ENCODE peak calls at places on chromosomes 3 and 15, in five cellular contexts. H is activated effector memory CD4-positive, alpha-beta T cell treated with anti-CD3 and anti-CD28 coated beads, Interleukin-2, amount 50 U/mL, for 16 hours; B is pulmonary artery endothelial cell; F is GM03348; V is CD8-positive, alpha-beta T cell. R is an unnamed sample.

GRCh38 chr3:122586918-122587317 is 9.5 kb downstream of the PARP15 start:
- DNase-seq in H (no peak), B (no peak), F (no peak), V (no peak), R (no peak)

GRCh38 chr15:34987982-34988873 is at the start of gene ZNF770:
- DNase-seq in H (peak; percentile 94), B (peak; percentile 49), F (peak; percentile 95), V (peak; percentile 75), R (peak; percentile 81)

GRCh38 chr3:127158614-127159221 is 34.2 kb upstream of the PRR23E start:
- DNase-seq in H (peak; percentile 42), B (peak; percentile 4), F (peak; percentile 73), V (no peak), R (peak; percentile 63)

GRCh38 chr3:187186801-187187421 is 10.4 kb upstream of the RTP1 start:
- DNase-seq in H (no peak), B (no peak), F (peak; percentile 80), V (no peak), R (peak; percentile 24)

GRCh38 chr3:161069441-161070251 is 35.5 kb downstream of the B3GALNT1 start:
- DNase-seq in H (no peak), B (peak; percentile 85), F (peak; percentile 71), V (no peak), R (no peak)

GRCh38 chr15:39365873-39366272 is 215.0 kb upstream of the THBS1 start:
- DNase-seq in H (no peak), B (no peak), F (no peak), V (no peak), R (no peak)

GRCh38 chr3:99843590-99844260 is 26.1 kb downstream of the CMSS1 start:
- DNase-seq in H (no peak), B (no peak), F (no peak), V (no peak), R (no peak)

GRCh38 chr3:29064085-29064484 is 216.8 kb upstream of the RBMS3 start:
- DNase-seq in H (no peak), B (no peak), F (peak; percentile 24), V (no peak), R (no peak)

GRCh38 chr3:172177046-172177445 is 137.7 kb downstream of the FNDC3B start:
- DNase-seq in H (no peak), B (no peak), F (peak; percentile 34), V (no peak), R (peak; percentile 39)

GRCh38 chr3:52237006-52237658 is 1.8 kb downstream of the TWF2 start:
- DNase-seq in H (no peak), B (no peak), F (no peak), V (no peak), R (no peak)

GRCh38 chr15:41923424-41923999 is 29.7 kb upstream of the SPTBN5 start:
- DNase-seq in H (no peak), B (no peak), F (no peak), V (no peak), R (no peak)

GRCh38 chr3:127065561-127066270 is 82.8 kb downstream of the PLXNA1 start:
- DNase-seq in H (peak; percentile 10), B (no peak), F (peak; percentile 55), V (no peak), R (no peak)

GRCh38 chr3:125055913-125056705 is at the start of gene HEG1:
- DNase-seq in H (peak; percentile 92), B (no peak), F (peak; percentile 95), V (peak; percentile 47), R (peak; percentile 93)

GRCh38 chr15:45088801-45089711 is 24.9 kb downstream of the DUOX2 start:
- DNase-seq in H (no peak), B (no peak), F (peak; percentile 6), V (no peak), R (no peak)

GRCh38 chr15:51366071-51366470 is 24.6 kb downstream of the GLDN start:
- DNase-seq in H (no peak), B (no peak), F (no peak), V (no peak), R (no peak)

GRCh38 chr3:4855676-4856075 is 123.6 kb upstream of the BHLHE40 start:
- DNase-seq in H (no peak), B (peak; percentile 89), F (no peak), V (no peak), R (no peak)

GRCh38 chr15:90400759-90401314 is 12.8 kb downstream of the IQGAP1 start:
- DNase-seq in H (peak; percentile 83), B (peak; percentile 97), F (peak; percentile 82), V (peak; percentile 36), R (peak; percentile 85)

GRCh38 chr3:27978440-27978839 is 256.3 kb upstream of the EOMES start:
- DNase-seq in H (no peak), B (no peak), F (no peak), V (no peak), R (no peak)

GRCh38 chr15:40495516-40495915 is 24.7 kb downstream of the CHST14 start:
- DNase-seq in H (no peak), B (no peak), F (no peak), V (no peak), R (no peak)

GRCh38 chr15:50232791-50233190 is 32.7 kb downstream of the HDC start:
- DNase-seq in H (no peak), B (no peak), F (no peak), V (no peak), R (no peak)

GRCh38 chr15:86355798-86356197 is 276.1 kb downstream of the AGBL1 start:
- DNase-seq in H (no peak), B (no peak), F (no peak), V (no peak), R (no peak)

GRCh38 chr15:59317211-59317610 is 55.5 kb downstream of the MYO1E start:
- DNase-seq in H (no peak), B (no peak), F (no peak), V (no peak), R (no peak)

GRCh38 chr3:123750659-123751420 is 133.3 kb downstream of the MYLK start:
- DNase-seq in H (no peak), B (peak; percentile 48), F (peak; percentile 83), V (no peak), R (no peak)

GRCh38 chr3:66583646-66584045 is 82.8 kb upstream of the LRIG1 start:
- DNase-seq in H (no peak), B (no peak), F (no peak), V (no peak), R (no peak)

GRCh38 chr3:27607370-27607769 is 114.8 kb downstream of the EOMES start:
- DNase-seq in H (no peak), B (peak; percentile 46), F (peak; percentile 45), V (no peak), R (no peak)

GRCh38 chr3:191282262-191283215 is 46.7 kb upstream of the CCDC50 start:
- DNase-seq in H (no peak), B (no peak), F (peak; percentile 14), V (no peak), R (no peak)

GRCh38 chr3:43792904-43793303 is 102.2 kb downstream of the ABHD5 start:
- DNase-seq in H (no peak), B (no peak), F (no peak), V (no peak), R (peak; percentile 42)

GRCh38 chr3:24339266-24339825 is 155.3 kb downstream of the THRB start:
- DNase-seq in H (no peak), B (no peak), F (no peak), V (no peak), R (no peak)

R was measured in adrenal gland.